ENCODE peak calls at places on chromosomes 16 and 17, in nine cellular contexts. W is tibial artery, M is neural progenitor cell, I is HTR-8/SVneo, L is fibroblast of mammary gland, J is right lobe of liver, O is RPMI7951, X is GF-D8, R is NCI-H345. P is an unnamed sample.

GRCh38 chr16:30350134-30350871 is 4.8 kb downstream of the CD2BP2 start:
- DNase-seq in W (peak), M (no peak), I (no peak), L (peak), J (peak), O (no peak), X (no peak), R (no peak), P (no peak)

GRCh38 chr16:27355610-27356009 is 41.8 kb downstream of the IL4R start:
- DNase-seq in W (peak), M (peak), I (no peak), L (peak), J (peak), O (peak), X (no peak), R (no peak), P (no peak)

GRCh38 chr16:7437135-7437534 is 104.5 kb downstream of the RBFOX1 start:
- DNase-seq in W (no peak), M (no peak), I (no peak), L (no peak), J (no peak), O (no peak), X (no peak), R (no peak), P (no peak)

GRCh38 chr16:17414421-17414820 is 56.3 kb downstream of the XYLT1 start:
- DNase-seq in W (no peak), M (no peak), I (no peak), L (no peak), J (no peak), O (no peak), X (peak), R (no peak), P (no peak)

GRCh38 chr16:77194295-77195231 is 3.6 kb downstream of the MON1B start:
- DNase-seq in W (no peak), M (no peak), I (no peak), L (no peak), J (no peak), O (no peak), X (no peak), R (no peak), P (no peak)

GRCh38 chr16:3492356-3492755 is 2.9 kb downstream of the C16orf90 start:
- DNase-seq in W (no peak), M (no peak), I (no peak), L (no peak), J (no peak), O (no peak), X (no peak), R (no peak), P (no peak)

GRCh38 chr17:30554839-30555751 is 77.9 kb downstream of the GOSR1 start:
- DNase-seq in W (peak), M (peak), I (no peak), L (peak), J (no peak), O (peak), X (no peak), R (peak), P (no peak)

GRCh38 chr16:15961060-15961511 is 11.7 kb downstream of the ABCC1 start:
- DNase-seq in W (no peak), M (no peak), I (no peak), L (peak), J (no peak), O (no peak), X (no peak), R (no peak), P (peak)

GRCh38 chr16:87201777-87202176 is 115.4 kb downstream of the C16orf95 start:
- DNase-seq in W (peak), M (no peak), I (no peak), L (no peak), J (no peak), O (peak), X (no peak), R (no peak), P (no peak)

GRCh38 chr16:30805056-30805369 is 18.0 kb upstream of the ZNF629 start:
- DNase-seq in W (no peak), M (no peak), I (no peak), L (no peak), J (no peak), O (no peak), X (no peak), R (no peak), P (no peak)

GRCh38 chr16:85245307-85246172 is 133.3 kb upstream of the CIBAR2 start:
- DNase-seq in W (no peak), M (peak), I (peak), L (peak), J (no peak), O (peak), X (no peak), R (peak), P (peak)

GRCh38 chr17:74408262-74408661 is 23.6 kb upstream of the GPRC5C start:
- DNase-seq in W (no peak), M (no peak), I (no peak), L (peak), J (no peak), O (peak), X (no peak), R (no peak), P (no peak)

GRCh38 chr17:73357318-73357717 is 45.5 kb upstream of the CDC42EP4 start:
- DNase-seq in W (no peak), M (no peak), I (no peak), L (no peak), J (no peak), O (no peak), X (no peak), R (no peak), P (no peak)

GRCh38 chr17:36085710-36086268 is 4.2 kb downstream of the CCL3 start:
- DNase-seq in W (no peak), M (no peak), I (no peak), L (peak), J (no peak), O (no peak), X (peak), R (no peak), P (no peak)

GRCh38 chr17:68771867-68772515 is 170.8 kb upstream of the FAM20A start:
- DNase-seq in W (no peak), M (peak), I (peak), L (peak), J (no peak), O (peak), X (no peak), R (peak), P (no peak)

GRCh38 chr16:1634541-1634940 is 22.4 kb downstream of the CRAMP1 start:
- DNase-seq in W (no peak), M (no peak), I (no peak), L (no peak), J (no peak), O (no peak), X (no peak), R (no peak), P (no peak)

GRCh38 chr16:30574678-30575077 is 3.2 kb upstream of the ZNF688 start:
- DNase-seq in W (no peak), M (no peak), I (no peak), L (no peak), J (no peak), O (no peak), X (no peak), R (no peak), P (no peak)

GRCh38 chr17:57553991-57554825 is 190.9 kb downstream of the CCDC182 start:
- DNase-seq in W (no peak), M (peak), I (no peak), L (peak), J (no peak), O (no peak), X (no peak), R (no peak), P (no peak)

GRCh38 chr17:66952681-66953638 is 11.5 kb upstream of the CACNG4 start:
- DNase-seq in W (no peak), M (no peak), I (no peak), L (no peak), J (no peak), O (no peak), X (no peak), R (no peak), P (no peak)

GRCh38 chr17:82246040-82246364 is 17.2 kb downstream of the SLC16A3 start:
- DNase-seq in W (no peak), M (no peak), I (no peak), L (no peak), J (no peak), O (no peak), X (no peak), R (no peak), P (no peak)